ENCODE peak calls at places on chromosome 15, in four cellular contexts. U is T1000, A is HFFc6, B is cardiac muscle cell. S is an unnamed sample.

GRCh38 chr15:56758770-56759449 is 25.6 kb upstream of the ZNF280D start:
- DNase-seq in B (peak), U (peak), A (peak), S (no peak)

GRCh38 chr15:75640483-75641175 is 605 bp upstream of the IMP3 start:
- DNase-seq in A (no peak), B (peak), U (no peak), S (peak)

GRCh38 chr15:31974855-31975421 is 55.4 kb upstream of the CHRNA7 start:
- DNase-seq in U (no peak), A (no peak), B (peak), S (peak)

GRCh38 chr15:99613887-99614642 is 48.3 kb downstream of the MEF2A start:
- DNase-seq in A (peak), B (peak), U (no peak), S (peak)

GRCh38 chr15:85329561-85330421 is 50.6 kb upstream of the AKAP13 start:
- DNase-seq in A (peak), U (no peak), B (peak), S (no peak)

GRCh38 chr15:71224024-71224423 is 108.8 kb downstream of the THSD4 start:
- DNase-seq in U (no peak), A (no peak), B (no peak), S (no peak)

GRCh38 chr15:97502038-97502437 is 458.5 kb upstream of the ARRDC4 start:
- DNase-seq in A (no peak), U (no peak), B (peak), S (no peak)

GRCh38 chr15:28912422-28912821 is 26.6 kb downstream of the APBA2 start:
- DNase-seq in A (no peak), B (peak), U (no peak), S (no peak)

GRCh38 chr15:47194718-47195117 is 522.6 kb upstream of the SEMA6D start:
- DNase-seq in A (peak), U (no peak), B (peak), S (peak)

GRCh38 chr15:101313041-101313761 is 18.2 kb upstream of the SNRPA1 start:
- DNase-seq in B (no peak), U (no peak), A (no peak), S (no peak)

GRCh38 chr15:62887113-62887570 is 155.4 kb upstream of the TPM1 start:
- DNase-seq in A (peak), U (no peak), B (peak), S (no peak)

GRCh38 chr15:92808611-92809063 is 91.5 kb upstream of the CHD2 start:
- DNase-seq in U (no peak), A (peak), B (peak), S (no peak)

GRCh38 chr15:90955911-90956310 is 1.2 kb downstream of the RCCD1 start:
- DNase-seq in A (no peak), U (no peak), B (no peak), S (peak)

GRCh38 chr15:71634820-71635219 is 175.5 kb upstream of the NR2E3 start:
- DNase-seq in U (no peak), B (peak), A (peak), S (no peak)

GRCh38 chr15:40743921-40744809 is 10.9 kb downstream of the RMDN3 start:
- DNase-seq in A (peak), B (peak), U (no peak), S (no peak)

GRCh38 chr15:68658151-68658550 is 79.4 kb downstream of the CORO2B start:
- DNase-seq in B (no peak), U (no peak), A (no peak), S (no peak)

GRCh38 chr15:43873651-43874050 is 46.8 kb downstream of the WDR76 start:
- DNase-seq in U (no peak), A (no peak), B (no peak), S (no peak)

GRCh38 chr15:73387507-73388255 is 18.9 kb upstream of the HCN4 start:
- DNase-seq in B (peak), A (no peak), U (no peak), S (no peak)

GRCh38 chr15:85380860-85381535 is 595 bp downstream of the AKAP13 start:
- DNase-seq in A (no peak), U (no peak), B (peak), S (no peak)

GRCh38 chr15:22919171-22919570 is 61.0 kb downstream of the CYFIP1 start:
- DNase-seq in U (no peak), B (no peak), A (no peak), S (no peak)

GRCh38 chr15:34883042-34883441 is 86.5 kb downstream of the AQR start:
- DNase-seq in A (no peak), U (no peak), B (peak), S (no peak)

GRCh38 chr15:48896775-48897143 is 18.8 kb downstream of the EID1 start:
- DNase-seq in B (peak), U (no peak), A (no peak), S (no peak)

GRCh38 chr15:99703603-99704443 is 29.4 kb downstream of the LYSMD4 start:
- DNase-seq in U (no peak), A (peak), B (peak), S (peak)

GRCh38 chr15:62899090-62899493 is 143.5 kb upstream of the TPM1 start:
- DNase-seq in U (no peak), A (no peak), B (no peak), S (peak)

GRCh38 chr15:98428253-98428989 is 219.9 kb upstream of the IGF1R start:
- DNase-seq in A (peak), B (peak), U (peak), S (peak)

GRCh38 chr15:95734422-95735316 is 595.8 kb upstream of the NR2F2 start:
- DNase-seq in B (peak), U (no peak), A (no peak), S (no peak)

GRCh38 chr15:49239105-49239504 is 69.1 kb downstream of the GALK2 start:
- DNase-seq in B (no peak), U (no peak), A (no peak), S (no peak)

GRCh38 chr15:65868546-65869126 is 655 bp upstream of the RAB11A start:
- DNase-seq in U (no peak), A (peak), B (no peak), S (no peak)

GRCh38 chr15:77871838-77872371 is 205.6 kb downstream of the TBC1D2B start:
- DNase-seq in U (no peak), B (no peak), A (no peak), S (no peak)

GRCh38 chr15:33706173-33706572 is 262.1 kb upstream of the CHRM5 start:
- DNase-seq in U (no peak), B (no peak), A (no peak), S (no peak)

GRCh38 chr15:96321422-96322391 is 8.8 kb upstream of the NR2F2 start:
- DNase-seq in U (no peak), B (peak), A (no peak), S (no peak)

GRCh38 chr15:67148196-67148701 is 82.8 kb downstream of the SMAD3 start:
- DNase-seq in A (peak), U (no peak), B (peak), S (peak)

GRCh38 chr15:78265752-78266224 is 1.4 kb downstream of the DNAJA4 start:
- DNase-seq in A (peak), B (peak), U (no peak), S (no peak)

GRCh38 chr15:33086500-33087141 is 107.9 kb downstream of the FMN1 start:
- DNase-seq in U (no peak), B (peak), A (peak), S (peak)

GRCh38 chr15:50840520-50840919 is 68.0 kb upstream of the AP4E1 start:
- DNase-seq in U (no peak), A (no peak), B (no peak), S (no peak)

GRCh38 chr15:101373580-101373979 is 78.5 kb upstream of the SNRPA1 start:
- DNase-seq in A (no peak), U (no peak), B (no peak), S (no peak)

GRCh38 chr15:100049936-100050876 is 291.6 kb downstream of the ADAMTS17 start:
- DNase-seq in B (no peak), A (no peak), U (no peak), S (no peak)

GRCh38 chr15:67144609-67145306 is 79.4 kb downstream of the SMAD3 start:
- DNase-seq in B (peak), U (no peak), A (no peak), S (no peak)

GRCh38 chr15:32908135-32908801 is 190.5 kb downstream of the GREM1 start:
- DNase-seq in U (no peak), B (peak), A (no peak), S (no peak)

GRCh38 chr15:80940851-80941250 is 48.8 kb downstream of the MESD start:
- DNase-seq in A (no peak), U (no peak), B (no peak), S (no peak)